ENCODE peak calls at places on chromosome 3, in seven cellular contexts. R is progenitor cell of endocrine pancreas, D is cardiac muscle cell, M is MCF 10A, G is fibroblast of lung, B is endothelial cell, A is heart left ventricle. Z is an unnamed sample.

GRCh38 chr3:54033761-54034160 is 88.6 kb upstream of the CACNA2D3 start:
- DNase-seq in R (no peak), D (no peak), M (peak), G (no peak), B (no peak), A (no peak), Z (no peak)

GRCh38 chr3:147963711-147964110 is 554.5 kb downstream of the ZIC1 start:
- DNase-seq in R (no peak), D (no peak), M (peak), G (peak), B (no peak), A (no peak), Z (no peak)

GRCh38 chr3:136343873-136344281 is 93.7 kb downstream of the PCCB start:
- DNase-seq in R (no peak), D (peak), M (peak), G (peak), B (no peak), A (peak), Z (no peak)

GRCh38 chr3:138089091-138089490 is 26.3 kb downstream of the DZIP1L start:
- DNase-seq in R (no peak), D (no peak), M (peak), G (peak), B (no peak), A (no peak), Z (no peak)

GRCh38 chr3:63995056-63995576 is 28.2 kb downstream of the PSMD6 start:
- DNase-seq in R (no peak), D (no peak), M (no peak), G (no peak), B (no peak), A (no peak), Z (no peak)

GRCh38 chr3:10380906-10381795 is 60.2 kb upstream of the SEC13 start:
- DNase-seq in R (no peak), D (no peak), M (peak), G (peak), B (no peak), A (no peak), Z (no peak)

GRCh38 chr3:36060950-36061349 is 319.4 kb upstream of the STAC start:
- DNase-seq in R (no peak), D (no peak), M (no peak), G (no peak), B (no peak), A (no peak), Z (no peak)

GRCh38 chr3:145721273-145721805 is 439.6 kb downstream of the PLOD2 start:
- DNase-seq in R (no peak), D (no peak), M (no peak), G (no peak), B (no peak), A (no peak), Z (no peak)

GRCh38 chr3:134364936-134365765 is 9.1 kb downstream of the AMOTL2 start:
- DNase-seq in R (no peak), D (no peak), M (peak), G (no peak), B (no peak), A (peak), Z (no peak)

GRCh38 chr3:179304605-179305004 is 18.2 kb upstream of the ZNF639 start:
- DNase-seq in R (no peak), D (no peak), M (no peak), G (no peak), B (no peak), A (no peak), Z (no peak)

GRCh38 chr3:179309225-179310109 is 13.4 kb upstream of the ZNF639 start:
- DNase-seq in R (no peak), D (no peak), M (no peak), G (no peak), B (no peak), A (no peak), Z (no peak)

GRCh38 chr3:179302111-179302510 is 20.7 kb upstream of the ZNF639 start:
- DNase-seq in R (no peak), D (no peak), M (no peak), G (no peak), B (no peak), A (no peak), Z (no peak)

GRCh38 chr3:179308006-179308405 is 14.8 kb upstream of the ZNF639 start:
- DNase-seq in R (no peak), D (no peak), M (no peak), G (no peak), B (no peak), A (no peak), Z (no peak)
- TF ChIP-seq CTCF in R (no peak), D (no peak), M (no peak), G (no peak), B (no peak), A (no peak), Z (no peak)

GRCh38 chr3:194985031-194985578 is 285.9 kb downstream of the XXYLT1 start:
- DNase-seq in R (no peak), D (peak), M (no peak), G (peak), B (peak), A (peak), Z (peak)
- TF ChIP-seq CTCF in R (peak), D (peak), M (no peak), G (peak), B (no peak), A (peak), Z (peak)

GRCh38 chr3:51974277-51974962 is 444 bp upstream of the ABHD14A start:
- DNase-seq in R (no peak), D (no peak), M (no peak), G (peak), B (no peak), A (no peak), Z (no peak)

GRCh38 chr3:51977449-51978142 is 2.7 kb downstream of the ABHD14A start:
- DNase-seq in R (no peak), D (no peak), M (no peak), G (no peak), B (no peak), A (no peak), Z (no peak)

GRCh38 chr3:51974963-51975856 is at the start of gene ABHD14A:
- DNase-seq in R (peak), D (peak), M (peak), G (peak), B (peak), A (peak), Z (peak)

GRCh38 chr3:51978143-51978502 is 3.3 kb downstream of the ABHD14A start:
- DNase-seq in R (no peak), D (no peak), M (no peak), G (no peak), B (no peak), A (no peak), Z (no peak)

DNA sequence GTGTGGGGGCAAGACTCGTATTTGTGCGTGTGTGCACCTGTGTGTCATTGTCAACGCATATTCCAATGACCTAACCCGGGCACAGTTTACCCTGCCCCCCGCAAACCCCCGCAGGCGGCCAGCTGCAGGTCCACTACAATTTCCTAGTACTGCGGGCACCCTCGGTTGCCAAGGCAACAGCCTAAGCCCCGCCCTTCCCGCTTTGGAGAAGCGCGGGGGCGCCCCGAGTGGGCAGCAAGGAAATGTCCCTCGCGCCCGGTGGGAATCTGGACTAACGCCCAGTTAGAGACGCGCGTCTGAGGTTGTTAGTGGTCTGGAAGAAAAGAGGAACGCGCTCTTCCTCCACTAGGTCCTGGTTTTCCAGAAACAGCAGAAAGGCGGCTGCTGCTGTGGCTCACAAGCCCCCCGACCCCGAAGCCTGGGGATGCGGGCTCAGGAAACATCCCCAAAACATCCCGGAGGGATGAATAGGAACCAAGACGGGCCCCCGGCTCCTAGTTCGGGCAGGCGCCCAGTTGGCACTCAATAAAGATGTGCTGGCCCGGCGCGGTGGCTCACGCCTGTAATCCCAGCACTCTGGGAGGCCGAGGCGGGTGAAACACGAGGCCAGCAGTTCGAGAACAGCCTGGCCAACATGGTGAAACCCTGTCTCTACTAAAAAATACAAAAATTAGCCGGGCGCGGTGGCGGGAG is 1.1 kb downstream of the ABHD14A start:
- DNase-seq in R (peak), D (peak), M (no peak), G (peak), B (peak), A (peak), Z (peak)
- TF ChIP-seq CTCF in R (peak), D (peak), M (no peak), G (peak), B (no peak), A (no peak), Z (peak)

GRCh38 chr3:156382458-156383346 is 172.2 kb downstream of the SSR3 start:
- DNase-seq in R (no peak), D (peak), M (peak), G (peak), B (peak), A (no peak), Z (peak)
- TF ChIP-seq CTCF in R (peak), D (peak), M (peak), G (peak), B (peak), A (peak), Z (peak)

GRCh38 chr3:25693238-25693637 is 28.5 kb upstream of the TOP2B start:
- DNase-seq in R (no peak), D (no peak), M (no peak), G (no peak), B (no peak), A (no peak), Z (no peak)

GRCh38 chr3:25690768-25691548 is 26.3 kb upstream of the TOP2B start:
- DNase-seq in R (no peak), D (no peak), M (no peak), G (no peak), B (no peak), A (no peak), Z (no peak)

DNA sequence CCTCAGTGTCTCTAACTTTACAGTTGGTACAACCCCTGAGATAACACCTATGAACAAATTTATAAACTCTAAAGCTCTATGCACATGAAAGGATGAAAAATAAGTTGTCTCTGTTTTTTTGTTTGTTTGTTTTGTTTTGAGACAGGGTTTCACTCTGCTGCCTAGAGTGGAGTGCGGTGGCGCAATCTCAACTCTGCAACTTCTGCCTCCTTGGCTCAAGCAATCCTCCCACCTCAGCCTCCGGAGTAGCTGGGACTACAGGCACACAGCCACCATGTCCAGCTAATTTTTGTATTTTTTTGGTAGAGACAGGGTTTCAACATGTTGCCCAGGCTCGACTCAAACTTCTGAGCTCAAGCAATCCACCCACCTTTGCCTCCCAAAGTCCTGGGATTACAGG is 31.3 kb upstream of the TOP2B start:
- DNase-seq in R (no peak), D (no peak), M (no peak), G (no peak), B (no peak), A (no peak), Z (no peak)
- TF ChIP-seq CTCF in R (no peak), D (no peak), M (no peak), G (no peak), B (no peak), A (no peak), Z (no peak)